ENCODE peak calls at places on chromosome 15, in nine cellular contexts. L is GM23338, M is mesothelial cell of epicardium, W is Panc1, P is OCI-LY7, B is choroid plexus epithelial cell, C is cardiac muscle cell, X is psoas muscle, Z is bronchial epithelial cell. I is an unnamed sample.

GRCh38 chr15:70715840-70716510 is 47.4 kb downstream of the UACA start:
- DNase-seq in W (no peak), M (no peak), P (no peak), X (no peak), Z (no peak), C (no peak), B (peak), L (no peak), I (no peak)

GRCh38 chr15:57769266-57769665 is 62.8 kb downstream of the POLR2M start:
- DNase-seq in W (no peak), M (no peak), C (peak), Z (no peak), L (no peak), X (peak), B (no peak), P (no peak), I (no peak)

GRCh38 chr15:42367041-42367440 is 7.7 kb downstream of the CAPN3 start:
- DNase-seq in C (peak), Z (no peak), P (no peak), W (no peak), L (no peak), B (peak), M (no peak), X (no peak), I (no peak)

GRCh38 chr15:26781816-26782215 is 8.9 kb upstream of the GABRB3 start:
- DNase-seq in Z (no peak), L (no peak), X (no peak), W (no peak), P (no peak), C (no peak), B (no peak), M (no peak), I (no peak)

GRCh38 chr15:76730262-76730661 is 174.9 kb downstream of the SCAPER start:
- DNase-seq in Z (no peak), X (no peak), L (no peak), M (no peak), B (no peak), W (no peak), C (no peak), P (no peak), I (no peak)

GRCh38 chr15:70401709-70402108 is 304.0 kb upstream of the TLE3 start:
- DNase-seq in C (no peak), B (no peak), Z (no peak), L (no peak), P (no peak), X (no peak), W (no peak), M (no peak), I (no peak)

GRCh38 chr15:58043192-58043903 is 22.2 kb downstream of the ALDH1A2 start:
- DNase-seq in Z (peak), X (peak), W (peak), M (no peak), B (peak), L (peak), C (peak), P (peak), I (no peak)

GRCh38 chr15:87942316-87942715 is 314.2 kb downstream of the NTRK3 start:
- DNase-seq in X (no peak), B (no peak), L (no peak), C (no peak), Z (no peak), P (no peak), W (no peak), M (no peak), I (no peak)

GRCh38 chr15:78859971-78860733 is 12.5 kb upstream of the MORF4L1 start:
- DNase-seq in W (peak), X (peak), M (peak), B (peak), C (peak), Z (peak), P (peak), L (peak), I (peak)

GRCh38 chr15:45648521-45649200 is 13.8 kb downstream of the SQOR start:
- DNase-seq in B (peak), L (no peak), M (no peak), X (peak), P (no peak), W (no peak), C (peak), Z (peak), I (no peak)

GRCh38 chr15:76974456-76975083 is 20.4 kb upstream of the PSTPIP1 start:
- DNase-seq in L (no peak), X (no peak), P (no peak), B (no peak), C (no peak), W (no peak), M (no peak), Z (no peak), I (no peak)

GRCh38 chr15:34514251-34514760 is 69.1 kb downstream of the GOLGA8B start:
- DNase-seq in P (no peak), Z (no peak), B (no peak), W (no peak), M (no peak), L (peak), C (peak), X (peak), I (no peak)

GRCh38 chr15:33968224-33968623 is at the start of gene CHRM5:
- DNase-seq in M (no peak), P (no peak), Z (no peak), L (no peak), X (no peak), W (no peak), B (no peak), C (no peak), I (no peak)

GRCh38 chr15:38860682-38861081 is 296.1 kb upstream of the RASGRP1 start:
- DNase-seq in X (no peak), L (no peak), Z (no peak), W (no peak), C (peak), M (no peak), P (no peak), B (peak), I (no peak)

GRCh38 chr15:60557157-60557556 is 78.2 kb upstream of the ICE2 start:
- DNase-seq in M (no peak), C (no peak), X (no peak), W (no peak), L (no peak), P (no peak), B (no peak), Z (no peak), I (no peak)

GRCh38 chr15:70964686-70965085 is 72.1 kb downstream of the LRRC49 start:
- DNase-seq in Z (no peak), C (no peak), W (no peak), P (no peak), M (no peak), B (no peak), L (no peak), X (no peak), I (no peak)

GRCh38 chr15:59352189-59352588 is 20.5 kb downstream of the MYO1E start:
- DNase-seq in P (no peak), B (no peak), W (no peak), L (no peak), Z (no peak), C (no peak), M (no peak), X (no peak), I (no peak)

GRCh38 chr15:57525581-57525980 is 66.1 kb upstream of the MYZAP start:
- DNase-seq in Z (no peak), X (no peak), C (no peak), M (no peak), W (no peak), B (no peak), L (no peak), P (no peak), I (no peak)

GRCh38 chr15:69222002-69222474 is 61.6 kb downstream of the GLCE start:
- DNase-seq in W (no peak), Z (no peak), B (no peak), P (no peak), L (no peak), X (no peak), C (no peak), M (no peak), I (no peak)

GRCh38 chr15:53197426-53197839 is 407.3 kb upstream of the ONECUT1 start:
- DNase-seq in M (peak), C (peak), W (peak), Z (peak), P (peak), X (peak), L (peak), B (peak), I (peak)

GRCh38 chr15:51917493-51917892 is 54.1 kb downstream of the LEO1 start:
- DNase-seq in P (peak), Z (peak), L (peak), M (no peak), W (no peak), C (peak), B (peak), X (no peak), I (no peak)

GRCh38 chr15:58741032-58741431 is 8.5 kb downstream of the ADAM10 start:
- DNase-seq in M (no peak), P (no peak), B (no peak), X (no peak), C (no peak), L (no peak), W (no peak), Z (no peak), I (no peak)

GRCh38 chr15:32124726-32125125 is 94.4 kb downstream of the CHRNA7 start:
- DNase-seq in Z (no peak), W (no peak), M (no peak), L (no peak), X (no peak), C (no peak), B (no peak), P (no peak), I (no peak)

GRCh38 chr15:50138391-50138790 is 19.4 kb upstream of the ATP8B4 start:
- DNase-seq in L (peak), Z (no peak), M (no peak), W (no peak), C (peak), P (no peak), X (no peak), B (peak), I (no peak)
- TF ChIP-seq CTCF in L (peak), Z (peak), M (peak), W (no peak), C (no peak), P (no peak), X (no peak), B (peak), I (peak)

GRCh38 chr15:62985768-62986167 is 56.8 kb upstream of the TPM1 start:
- DNase-seq in L (no peak), P (no peak), B (peak), W (no peak), M (peak), C (peak), Z (no peak), X (no peak), I (no peak)
- TF ChIP-seq CTCF in L (no peak), P (no peak), B (no peak), W (no peak), M (no peak), C (no peak), Z (no peak), X (no peak), I (no peak)

GRCh38 chr15:80231371-80231770 is 20.6 kb downstream of the CTXND1 start:
- DNase-seq in L (no peak), Z (no peak), P (no peak), W (no peak), X (no peak), B (no peak), M (no peak), C (no peak), I (no peak)

GRCh38 chr15:80228959-80229610 is 22.9 kb downstream of the CTXND1 start:
- DNase-seq in P (no peak), M (no peak), W (no peak), C (peak), Z (peak), X (no peak), B (peak), L (no peak), I (no peak)

GRCh38 chr15:80233511-80234080 is 18.4 kb downstream of the CTXND1 start:
- DNase-seq in Z (no peak), W (no peak), C (no peak), L (no peak), P (no peak), X (no peak), B (no peak), M (no peak), I (no peak)

GRCh38 chr15:80240261-80240660 is 11.8 kb downstream of the CTXND1 start:
- DNase-seq in M (no peak), L (no peak), Z (no peak), X (no peak), P (no peak), B (no peak), C (no peak), W (no peak), I (no peak)

DNA sequence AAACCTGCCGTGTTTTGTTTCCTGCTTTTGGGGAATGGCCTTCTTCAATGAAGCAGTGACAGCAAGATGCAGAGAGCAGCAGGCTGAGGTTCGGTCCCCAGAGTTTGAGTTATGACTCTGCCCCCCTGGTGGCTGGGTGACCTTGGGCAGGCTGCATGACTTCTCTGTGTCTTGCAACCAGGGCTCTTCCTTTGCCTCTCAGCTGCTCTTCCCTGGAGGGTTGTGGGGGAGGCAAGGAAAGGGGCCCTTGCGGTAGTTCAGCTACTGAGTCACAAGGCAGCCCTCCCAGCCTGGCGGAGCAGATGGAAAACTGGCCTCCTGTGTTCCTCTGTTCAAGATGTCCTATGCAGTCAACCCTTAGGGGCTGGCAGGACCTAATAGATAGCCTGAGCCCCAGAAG is 17.1 kb downstream of the CTXND1 start:
- DNase-seq in Z (peak), X (peak), C (peak), P (peak), W (no peak), L (peak), B (peak), M (no peak), I (no peak)
- TF ChIP-seq CTCF in Z (peak), X (peak), C (peak), P (peak), W (peak), L (peak), B (peak), M (peak), I (peak)

GRCh38 chr15:91522609-91523332 is 330.7 kb upstream of the SLCO3A1 start:
- DNase-seq in P (no peak), C (peak), L (peak), X (no peak), B (no peak), M (no peak), W (no peak), Z (peak), I (no peak)
- TF ChIP-seq CTCF in P (no peak), C (no peak), L (peak), X (peak), B (no peak), M (no peak), W (peak), Z (no peak), I (peak)